ENCODE peak calls at places on chromosomes 5 and 9, in six cellular contexts. K is endothelial cell of umbilical vein, D is H1, O is heart left ventricle, T is adrenal gland, V is K562. Q is an unnamed sample.

GRCh38 chr9:22813520-22813919 is 366.9 kb downstream of the DMRTA1 start:
- DNase-seq in K (peak; percentile 37), T (no peak), V (no peak), O (no peak), D (no peak), Q (no peak)

GRCh38 chr9:14452539-14452938 is 138.6 kb upstream of the NFIB start:
- DNase-seq in V (no peak), K (no peak), T (no peak), O (no peak), D (no peak), Q (no peak)

GRCh38 chr5:56185777-56186311 is 47.3 kb downstream of the ANKRD55 start:
- DNase-seq in T (no peak), D (no peak), V (no peak), O (no peak), K (peak; percentile 36), Q (no peak)

GRCh38 chr5:119316116-119316515 is 39.7 kb upstream of the TNFAIP8 start:
- DNase-seq in K (no peak), D (no peak), O (no peak), V (no peak), T (no peak), Q (no peak)

GRCh38 chr9:120708526-120709224 is 5.6 kb downstream of the MEGF9 start:
- DNase-seq in O (no peak), D (no peak), K (no peak), T (no peak), V (no peak), Q (no peak)

GRCh38 chr9:93480262-93480661 is 26.9 kb upstream of the FAM120AOS start:
- DNase-seq in K (no peak), D (no peak), O (no peak), T (no peak), V (no peak), Q (no peak)

GRCh38 chr5:66323142-66323890 is 179.2 kb downstream of the SREK1 start:
- DNase-seq in K (no peak), D (no peak), O (no peak), T (no peak), V (no peak), Q (no peak)

GRCh38 chr5:60677831-60678664 is 21.9 kb downstream of the DEPDC1B start:
- DNase-seq in K (peak; percentile 70), T (no peak), D (no peak), V (peak; percentile 37), O (no peak), Q (no peak)

GRCh38 chr5:79821-80220 is 12.1 kb upstream of the PLEKHG4B start:
- DNase-seq in D (no peak), K (no peak), T (no peak), V (no peak), O (no peak), Q (peak; percentile 34)

GRCh38 chr9:27192291-27192960 is 83.4 kb downstream of the TEK start:
- DNase-seq in D (no peak), T (peak; percentile 48), V (no peak), K (peak; percentile 37), O (peak; percentile 58), Q (no peak)

GRCh38 chr5:172458956-172459355 is 4.6 kb upstream of the SH3PXD2B start:
- DNase-seq in D (no peak), V (no peak), O (no peak), T (no peak), K (no peak), Q (no peak)

GRCh38 chr5:89055011-89055704 is 172.2 kb upstream of the MEF2C start:
- DNase-seq in V (no peak), K (no peak), T (no peak), D (no peak), O (no peak), Q (no peak)

GRCh38 chr5:173869316-173869715 is 18.8 kb upstream of the CPEB4 start:
- DNase-seq in D (no peak), K (no peak), O (no peak), V (no peak), T (no peak), Q (no peak)

GRCh38 chr5:173864126-173865075 is 23.7 kb upstream of the CPEB4 start:
- DNase-seq in K (no peak), D (no peak), V (no peak), T (no peak), O (peak; percentile 41), Q (no peak)

GRCh38 chr5:173867173-173867679 is 20.9 kb upstream of the CPEB4 start:
- DNase-seq in D (no peak), T (no peak), K (no peak), V (no peak), O (no peak), Q (no peak)

GRCh38 chr5:173868096-173868879 is 19.9 kb upstream of the CPEB4 start:
- DNase-seq in D (peak; percentile 17), O (no peak), V (no peak), K (no peak), T (no peak), Q (no peak)

GRCh38 chr5:173866249-173867172 is 21.6 kb upstream of the CPEB4 start:
- DNase-seq in O (peak; percentile 41), D (no peak), V (peak; percentile 97), K (no peak), T (peak; percentile 49), Q (no peak)
- TF ChIP-seq POLR2A in O (no peak), D (no peak), V (peak; percentile 87), K (no peak), T (no peak), Q (no peak)

DNA sequence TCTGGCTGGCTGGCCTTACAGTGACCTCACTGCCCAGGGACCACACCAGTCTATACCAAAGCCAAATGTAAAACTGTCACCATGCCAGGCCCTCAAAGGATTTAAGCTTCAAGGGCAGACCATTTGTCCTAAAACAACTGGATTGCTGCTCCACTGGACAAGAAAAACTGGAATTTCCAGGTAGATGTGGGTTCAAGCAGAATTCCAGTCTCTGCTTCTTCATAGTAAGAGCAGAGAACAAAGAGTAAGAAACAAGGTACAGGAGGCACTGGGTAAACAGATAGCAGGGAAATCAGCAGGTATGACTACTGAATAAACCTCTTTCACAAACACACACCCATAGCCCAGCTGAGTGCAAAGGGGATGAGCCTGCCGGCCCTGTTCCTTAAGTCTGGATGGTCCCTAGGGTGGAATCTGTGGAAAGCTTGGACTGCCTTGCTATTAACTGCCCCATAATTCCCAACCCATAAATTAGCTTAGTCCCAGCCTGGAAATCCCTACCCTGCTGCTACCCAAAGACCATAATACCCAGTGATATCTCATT is 5.5 kb downstream of the B4GALT1 start:
- DNase-seq in O (no peak), T (no peak), D (no peak), V (no peak), K (no peak), Q (no peak)
- H3K4me3 ChIP-seq in O (no peak overlapping the region), T (no peak overlapping the region), D (no peak overlapping the region), V (no peak overlapping the region), K (no peak overlapping the region), Q (no peak overlapping the region)

GRCh38 chr5:17370651-17371050 is 127.4 kb upstream of the TAF11L2 start:
- DNase-seq in K (no peak), V (no peak), T (no peak), O (no peak), D (no peak), Q (no peak)
- TF ChIP-seq POLR2A in K (no peak), V (no peak), T (no peak), O (no peak), D (no peak), Q (no peak)

GRCh38 chr9:95499847-95500246 is 16.9 kb downstream of the PTCH1 start:
- DNase-seq in K (no peak), T (no peak), O (no peak), V (no peak), D (no peak), Q (no peak)

GRCh38 chr9:95504053-95504963 is 12.5 kb downstream of the PTCH1 start:
- DNase-seq in K (peak; percentile 2), T (no peak), O (peak; percentile 43), V (peak; percentile 57), D (no peak), Q (no peak)

GRCh38 chr9:95503369-95503768 is 13.4 kb downstream of the PTCH1 start:
- DNase-seq in T (no peak), K (no peak), V (no peak), O (no peak), D (no peak), Q (no peak)

GRCh38 chr9:95505072-95505471 is 11.7 kb downstream of the PTCH1 start:
- DNase-seq in O (no peak), K (no peak), D (no peak), V (no peak), T (no peak), Q (no peak)

GRCh38 chr9:95502248-95502647 is 14.5 kb downstream of the PTCH1 start:
- DNase-seq in T (no peak), O (no peak), V (no peak), D (no peak), K (no peak), Q (no peak)
- H3K4me3 ChIP-seq in T (no peak overlapping the region), O (no peak overlapping the region), V (no peak overlapping the region), D (no peak overlapping the region), K (no peak overlapping the region), Q (no peak overlapping the region)